ENCODE peak calls at places on chromosomes 6 and 20, in nine cellular contexts. X, B, R, O, Q, C, A, G and Y are unnamed samples.

GRCh38 chr20:5316188-5317158 is at the start of gene PROKR2:
- DNase-seq in A (no peak), Q (no peak), G (no peak), R (no peak), O (no peak), X (no peak), B (no peak), C (no peak), Y (no peak)

GRCh38 chr6:157989541-157990289 is 8.1 kb downstream of the SYNJ2 start:
- DNase-seq in Q (no peak), O (peak; percentile 89), A (peak; percentile 33), G (no peak), B (peak; percentile 85), R (no peak), C (peak; percentile 65), X (no peak), Y (no peak)

GRCh38 chr20:62366370-62367135 is 559 bp downstream of the LAMA5 start:
- DNase-seq in A (no peak), C (no peak), R (no peak), G (no peak), B (no peak), O (peak; percentile 75), Q (no peak), X (no peak), Y (no peak)

GRCh38 chr20:56385130-56385529 is 6.9 kb downstream of the AURKA start:
- DNase-seq in O (no peak), R (no peak), C (no peak), A (no peak), G (no peak), Q (no peak), B (no peak), X (no peak), Y (no peak)

GRCh38 chr6:11522819-11523218 is 14.7 kb upstream of the TMEM170B start:
- DNase-seq in A (no peak), Q (peak; percentile 47), C (no peak), O (no peak), X (no peak), G (no peak), B (peak; percentile 16), R (no peak), Y (no peak)

GRCh38 chr6:45572833-45573232 is 195.1 kb upstream of the SUPT3H start:
- DNase-seq in A (no peak), G (no peak), O (no peak), R (no peak), C (no peak), B (no peak), Q (no peak), X (no peak), Y (peak; percentile 42)

GRCh38 chr6:25404693-25405169 is 125.6 kb downstream of the CARMIL1 start:
- DNase-seq in B (peak; percentile 56), A (no peak), X (no peak), G (no peak), O (no peak), Q (no peak), R (peak; percentile 63), C (no peak), Y (no peak)

GRCh38 chr20:11431613-11432012 is 486.1 kb upstream of the BTBD3 start:
- DNase-seq in Q (no peak), B (no peak), C (no peak), A (no peak), G (no peak), O (no peak), R (no peak), X (no peak), Y (no peak)

GRCh38 chr6:46011241-46012085 is 4.2 kb downstream of the CLIC5 start:
- DNase-seq in G (no peak), R (peak; percentile 75), O (no peak), X (no peak), Q (no peak), A (no peak), B (peak; percentile 69), C (no peak), Y (no peak)

GRCh38 chr20:52470561-52470960 is 279.0 kb upstream of the ZFP64 start:
- DNase-seq in Q (no peak), A (no peak), O (no peak), X (no peak), R (no peak), G (no peak), C (no peak), B (no peak), Y (no peak)

GRCh38 chr20:52473171-52473570 is 281.6 kb upstream of the ZFP64 start:
- DNase-seq in C (no peak), R (no peak), O (no peak), X (no peak), B (no peak), Q (no peak), A (no peak), G (no peak), Y (no peak)

GRCh38 chr20:52481443-52481842 is 289.9 kb upstream of the ZFP64 start:
- DNase-seq in X (no peak), B (no peak), O (no peak), R (no peak), C (peak; percentile 50), A (no peak), Q (no peak), G (no peak), Y (no peak)

GRCh38 chr20:52482049-52482448 is 290.5 kb upstream of the ZFP64 start:
- DNase-seq in G (no peak), B (no peak), Q (no peak), O (no peak), A (no peak), X (no peak), C (no peak), R (no peak), Y (no peak)

DNA sequence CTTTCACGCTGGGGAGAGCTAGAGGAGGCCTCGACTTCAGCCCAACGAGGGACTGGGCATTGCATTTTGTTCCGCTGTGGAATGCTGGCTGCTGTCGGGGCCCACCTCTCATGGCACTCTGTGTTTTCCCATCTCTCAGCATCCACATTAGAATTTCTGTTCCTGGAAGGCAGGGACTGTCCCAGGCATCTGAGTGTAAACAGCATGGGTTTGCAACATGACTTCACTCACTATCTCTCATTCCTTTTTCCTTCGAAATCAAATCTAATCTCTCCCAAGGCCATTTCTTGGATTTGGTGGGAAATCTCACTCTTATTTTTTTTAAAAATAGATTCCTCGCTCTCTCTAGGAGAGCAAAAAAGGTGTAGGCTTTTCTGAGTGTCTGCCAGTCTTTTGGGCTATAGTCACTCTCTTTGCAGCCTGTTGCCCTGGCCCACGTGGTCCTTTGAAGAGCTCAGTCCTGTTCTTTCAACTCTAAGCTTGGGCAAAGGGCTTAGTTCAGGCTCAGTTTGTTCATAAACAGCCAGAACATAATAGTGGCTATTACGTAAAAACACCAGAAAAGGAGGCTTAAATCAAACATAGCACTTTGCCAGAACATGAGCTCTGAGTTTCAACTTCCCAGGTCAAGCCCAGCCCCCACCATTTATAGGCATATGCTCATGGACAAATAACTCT is 284.6 kb upstream of the ZFP64 start:
- DNase-seq in A (no peak), X (no peak), B (no peak), O (no peak), Q (no peak), G (no peak), C (no peak), R (no peak), Y (no peak)
- TF ChIP-seq POLR2A in A (no peak), X (no peak), B (no peak), O (no peak), Q (no peak), G (no peak), C (no peak), R (no peak), Y (no peak)

DNA sequence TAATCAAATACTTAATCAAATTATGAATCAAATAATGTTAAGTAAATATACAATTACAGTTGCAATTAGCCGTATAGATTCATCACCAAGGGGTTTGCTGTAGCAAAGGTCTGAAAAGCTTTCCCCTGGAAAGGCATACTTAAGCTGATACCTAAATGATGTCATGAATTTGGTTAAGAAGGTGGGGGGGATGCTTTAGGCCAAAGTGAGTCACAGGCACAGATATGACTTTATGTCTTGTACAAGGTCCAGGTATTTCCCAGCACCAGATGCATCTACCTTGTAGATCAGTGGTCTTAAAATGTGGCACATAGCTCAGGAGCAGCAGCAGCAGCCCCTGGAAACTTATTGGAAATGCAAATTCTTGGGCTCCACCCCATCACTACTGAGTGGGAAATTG is 557.3 kb upstream of the CDH4 start:
- DNase-seq in G (no peak), R (no peak), B (no peak), A (no peak), O (no peak), X (no peak), Q (no peak), C (peak; percentile 47), Y (no peak)
- H3K27ac ChIP-seq in G (no peak overlapping the region), R (no peak overlapping the region), B (no peak overlapping the region), A (no peak overlapping the region), O (no peak overlapping the region), X (no peak overlapping the region), Q (no peak overlapping the region), C (no peak overlapping the region), Y (no peak overlapping the region)

DNA sequence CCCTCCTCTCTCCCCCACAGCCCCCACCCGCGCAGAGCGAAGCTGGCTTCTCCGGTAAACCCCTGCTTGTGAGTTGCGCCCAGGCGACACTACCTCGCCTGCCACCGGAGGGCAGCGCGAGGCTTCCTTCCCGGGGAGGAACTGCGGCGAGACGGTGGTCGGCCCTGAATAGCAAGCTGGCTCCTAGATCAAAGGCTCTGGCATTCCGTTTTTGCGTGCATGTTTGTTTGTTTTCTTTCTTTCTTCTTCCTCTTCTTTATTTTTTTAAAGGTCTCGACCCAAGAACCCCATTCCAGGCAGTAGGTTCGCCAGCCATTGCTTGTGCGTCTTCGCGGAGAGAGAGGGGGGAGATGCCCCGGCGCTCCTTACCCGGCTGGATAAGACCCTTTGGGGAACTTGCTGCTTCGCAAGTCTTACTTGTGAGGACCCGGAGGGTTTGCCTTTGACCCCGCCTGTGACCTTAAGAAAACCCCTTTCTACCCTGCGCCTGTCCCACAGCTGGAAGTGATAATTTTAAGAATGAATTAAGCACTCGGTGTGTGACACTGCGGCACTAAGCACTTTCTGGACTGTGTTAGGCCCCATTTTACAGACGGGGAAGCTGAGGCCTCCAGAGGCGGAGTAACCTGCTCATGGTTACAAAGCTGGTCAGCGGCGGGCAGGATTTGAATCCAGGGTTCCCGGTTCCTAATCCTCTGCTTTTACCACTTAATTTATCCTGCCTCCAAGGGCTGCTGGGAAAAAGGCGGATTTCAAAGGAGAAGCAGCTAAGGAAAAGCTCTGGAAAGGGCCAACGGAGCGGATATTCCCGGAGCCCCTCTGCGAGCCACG is 92.6 kb upstream of the SIRPA start:
- DNase-seq in A (no peak), B (peak; percentile 56), O (peak; percentile 87), Q (peak; percentile 33), C (peak; percentile 76), X (no peak), G (peak; percentile 78), R (peak; percentile 83), Y (peak; percentile 93)
- TF ChIP-seq CTCF in A (peak; percentile 20), B (peak; percentile 54), O (peak; percentile 77), Q (peak; percentile 74), C (peak; percentile 77), X (peak; percentile 60), G (peak; percentile 81), R (peak; percentile 41), Y (peak; percentile 12)

DNA sequence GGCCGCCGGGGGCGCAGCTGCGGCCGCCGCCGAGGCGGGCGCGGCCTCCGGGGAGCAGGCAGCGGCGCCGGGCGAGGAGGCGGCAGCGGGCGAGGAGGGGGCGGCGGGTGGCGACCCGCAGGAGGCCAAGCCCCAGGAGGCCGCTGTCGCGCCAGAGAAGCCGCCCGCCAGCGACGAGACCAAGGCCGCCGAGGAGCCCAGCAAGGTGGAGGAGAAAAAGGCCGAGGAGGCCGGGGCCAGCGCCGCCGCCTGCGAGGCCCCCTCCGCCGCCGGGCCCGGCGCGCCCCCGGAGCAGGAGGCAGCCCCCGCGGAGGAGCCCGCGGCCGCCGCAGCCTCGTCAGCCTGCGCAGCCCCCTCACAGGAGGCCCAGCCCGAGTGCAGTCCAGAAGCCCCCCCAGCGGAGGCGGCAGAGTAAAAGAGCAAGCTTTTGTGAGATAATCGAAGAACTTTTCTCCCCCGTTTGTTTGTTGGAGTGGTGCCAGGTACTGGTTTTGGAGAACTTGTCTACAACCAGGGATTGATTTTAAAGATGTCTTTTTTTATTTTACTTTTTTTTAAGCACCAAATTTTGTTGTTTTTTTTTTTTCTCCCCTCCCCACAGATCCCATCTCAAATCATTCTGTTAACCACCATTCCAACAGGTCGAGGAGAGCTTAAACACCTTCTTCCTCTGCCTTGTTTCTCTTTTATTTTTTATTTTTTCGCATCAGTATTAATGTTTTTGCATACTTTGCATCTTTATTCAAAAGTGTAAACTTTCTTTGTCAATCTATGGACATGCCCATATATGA is 3.2 kb downstream of the MARCKS start:
- DNase-seq in A (no peak), X (peak; percentile 68), R (no peak), G (no peak), B (peak; percentile 28), O (peak; percentile 67), Q (peak; percentile 65), C (peak; percentile 45), Y (no peak)
- TF ChIP-seq POLR2A in A (no peak), X (no peak), R (no peak), G (no peak), B (no peak), O (no peak), Q (no peak), C (no peak), Y (no peak)